ENCODE peak calls at places on chromosome 4, in six cellular contexts. B is SK-N-SH, H is GM23248, Q is OCI-LY7, U is MM.1S, T is PC-3. G is an unnamed sample.

GRCh38 chr4:11438647-11439046 is 10.0 kb upstream of the HS3ST1 start:
- DNase-seq in U (no peak), B (no peak), Q (no peak), H (no peak), T (no peak), G (no peak)

GRCh38 chr4:72858328-72858727 is 211.2 kb downstream of the COX18 start:
- DNase-seq in H (peak), Q (no peak), T (peak), U (no peak), B (no peak), G (peak)

GRCh38 chr4:51835854-51836253 is 7.1 kb upstream of the DCUN1D4 start:
- DNase-seq in T (no peak), U (no peak), B (peak), Q (no peak), H (no peak), G (no peak)

GRCh38 chr4:98572697-98573096 is 85.7 kb downstream of the TSPAN5 start:
- DNase-seq in H (no peak), U (no peak), Q (no peak), B (no peak), T (peak), G (no peak)

GRCh38 chr4:59455751-59456150 is 1744.4 kb upstream of the ADGRL3 start:
- DNase-seq in T (peak), H (no peak), U (no peak), B (no peak), Q (no peak), G (peak)

GRCh38 chr4:182495111-182495510 is 251.9 kb downstream of the TENM3 start:
- DNase-seq in Q (no peak), T (no peak), U (no peak), B (no peak), H (no peak), G (no peak)

GRCh38 chr4:40140206-40140605 is 56.6 kb upstream of the RHOH start:
- DNase-seq in U (no peak), H (no peak), T (no peak), B (peak), Q (no peak), G (no peak)

GRCh38 chr4:38075370-38076152 is 115.4 kb downstream of the PTTG2 start:
- DNase-seq in U (peak), B (no peak), T (no peak), Q (no peak), H (peak), G (peak)

GRCh38 chr4:70113656-70114055 is 40.4 kb upstream of the PRR27 start:
- DNase-seq in B (no peak), H (no peak), U (no peak), T (no peak), Q (no peak), G (no peak)

GRCh38 chr4:20463176-20463430 is 211.4 kb downstream of the SLIT2 start:
- DNase-seq in Q (no peak), H (no peak), B (no peak), T (no peak), U (no peak), G (no peak)

GRCh38 chr4:150321113-150321512 is 242.9 kb downstream of the DCLK2 start:
- DNase-seq in H (no peak), B (no peak), T (no peak), U (no peak), Q (no peak), G (no peak)

GRCh38 chr4:143084566-143084965 is 100.2 kb upstream of the USP38 start:
- DNase-seq in Q (no peak), H (peak), B (no peak), U (no peak), T (peak), G (no peak)

GRCh38 chr4:72770708-72771107 is 201.7 kb upstream of the ADAMTS3 start:
- DNase-seq in U (no peak), Q (no peak), H (no peak), T (no peak), B (no peak), G (no peak)

GRCh38 chr4:176549161-176549865 is 229.5 kb downstream of the SPCS3 start:
- DNase-seq in B (no peak), U (no peak), T (peak), Q (no peak), H (peak), G (no peak)

GRCh38 chr4:155392486-155393184 is 15.9 kb upstream of the MAP9 start:
- DNase-seq in B (no peak), T (peak), Q (no peak), H (peak), U (no peak), G (peak)

GRCh38 chr4:103075435-103075893 is 1.1 kb downstream of the SLC9B2 start:
- DNase-seq in Q (no peak), T (peak), U (peak), H (peak), B (peak), G (peak)

GRCh38 chr4:80125252-80126177 is 52.5 kb upstream of the ANTXR2 start:
- DNase-seq in B (no peak), H (peak), Q (peak), U (peak), T (peak), G (no peak)

GRCh38 chr4:64016893-64017292 is 392.4 kb downstream of the TECRL start:
- DNase-seq in U (no peak), H (no peak), B (no peak), Q (no peak), T (no peak), G (no peak)

GRCh38 chr4:174259580-174259979 is 23.9 kb downstream of the FBXO8 start:
- DNase-seq in H (no peak), B (no peak), Q (no peak), T (no peak), U (no peak), G (no peak)

GRCh38 chr4:180153587-180153986 is 2089.6 kb upstream of the TENM3 start:
- DNase-seq in Q (no peak), T (no peak), H (no peak), B (no peak), U (no peak), G (no peak)

GRCh38 chr4:139975830-139976272 is 178.1 kb downstream of the MAML3 start:
- DNase-seq in H (peak), Q (peak), T (peak), B (no peak), U (no peak), G (no peak)

GRCh38 chr4:53784112-53784511 is 192.8 kb upstream of the LNX1 start:
- DNase-seq in B (no peak), Q (no peak), U (no peak), H (no peak), T (no peak), G (no peak)

GRCh38 chr4:54016504-54016903 is 47.9 kb downstream of the CHIC2 start:
- DNase-seq in U (no peak), Q (peak), H (no peak), T (no peak), B (no peak), G (no peak)

GRCh38 chr4:84957509-84958420 is 8.7 kb downstream of the WDFY3 start:
- DNase-seq in T (no peak), U (no peak), Q (no peak), B (no peak), H (peak), G (no peak)

GRCh38 chr4:67933755-67934154 is 29.5 kb downstream of the TMPRSS11A start:
- DNase-seq in H (peak), U (no peak), Q (no peak), T (peak), B (no peak), G (no peak)

GRCh38 chr4:74624351-74625151 is 169.8 kb downstream of the BTC start:
- DNase-seq in B (no peak), U (peak), Q (no peak), H (peak), T (peak), G (peak)

GRCh38 chr4:83751336-83751949 is 215.5 kb downstream of the GPAT3 start:
- DNase-seq in Q (no peak), H (no peak), B (no peak), T (peak), U (no peak), G (peak)

GRCh38 chr4:120517966-120518365 is 404.6 kb downstream of the PRDM5 start:
- DNase-seq in B (peak), T (peak), U (no peak), Q (no peak), H (peak), G (peak)

GRCh38 chr4:3687538-3687937 is 78.6 kb upstream of the ADRA2C start:
- DNase-seq in H (no peak), U (no peak), T (no peak), B (no peak), Q (no peak), G (no peak)

GRCh38 chr4:3328814-3329663 is 36.2 kb downstream of the RGS12 start:
- DNase-seq in B (no peak), U (no peak), T (no peak), H (no peak), Q (no peak), G (no peak)

GRCh38 chr4:183348706-183349659 is 26.8 kb upstream of the CLDN24 start:
- DNase-seq in T (peak), U (no peak), Q (no peak), H (peak), B (no peak), G (no peak)

GRCh38 chr4:7905461-7905915 is 34.2 kb downstream of the AFAP1 start:
- DNase-seq in T (no peak), Q (no peak), B (no peak), H (peak), U (no peak), G (no peak)

GRCh38 chr4:6696611-6697010 is 2.9 kb downstream of the S100P start:
- DNase-seq in U (no peak), Q (no peak), T (no peak), B (peak), H (no peak), G (no peak)

GRCh38 chr4:176792348-176793059 is at the start of gene VEGFC:
- DNase-seq in T (peak), Q (no peak), H (peak), B (peak), U (peak), G (peak)

GRCh38 chr4:71602271-71602890 is 181.5 kb downstream of the GC start:
- DNase-seq in H (peak), Q (no peak), T (peak), B (no peak), U (no peak), G (peak)

GRCh38 chr4:8917868-8918783 is 46.5 kb upstream of the HMX1 start:
- DNase-seq in T (peak), Q (peak), B (peak), U (peak), H (peak), G (peak)

GRCh38 chr4:179867300-179867878 is 2375.8 kb upstream of the TENM3 start:
- DNase-seq in H (peak), U (peak), B (peak), Q (peak), T (peak), G (peak)

GRCh38 chr4:67556426-67556825 is 2.1 kb upstream of the STAP1 start:
- DNase-seq in Q (no peak), H (no peak), T (no peak), U (no peak), B (no peak), G (no peak)

GRCh38 chr4:82284475-82284857 is 89.3 kb downstream of the HNRNPD start:
- DNase-seq in H (no peak), B (no peak), U (no peak), Q (no peak), T (no peak), G (peak)

DNA sequence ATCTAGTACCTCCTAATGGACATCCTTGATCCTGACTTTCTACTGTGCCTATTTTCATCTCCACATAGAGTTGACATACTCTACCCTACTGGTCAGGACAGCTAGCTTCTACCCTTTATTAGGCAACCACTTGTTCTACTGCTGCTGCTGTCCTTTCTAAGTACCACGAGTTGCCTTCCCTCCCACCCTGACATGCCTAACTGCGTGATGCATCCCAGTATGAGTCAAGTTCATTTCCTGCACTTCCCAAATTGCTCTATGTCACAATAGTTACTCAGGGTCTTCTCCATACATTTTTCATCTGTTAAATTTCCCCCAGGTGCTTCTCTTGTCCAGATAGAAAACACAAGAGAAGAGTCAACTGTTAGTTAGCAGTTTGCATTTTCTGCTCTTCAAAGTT is 133.4 kb downstream of the TBC1D19 start:
- DNase-seq in T (peak), H (peak), B (no peak), Q (no peak), U (no peak), G (no peak)
- TF ChIP-seq EZH2phosphoT487 in T (no peak), H (no peak), B (no peak), Q (no peak), U (no peak), G (no peak)

DNA sequence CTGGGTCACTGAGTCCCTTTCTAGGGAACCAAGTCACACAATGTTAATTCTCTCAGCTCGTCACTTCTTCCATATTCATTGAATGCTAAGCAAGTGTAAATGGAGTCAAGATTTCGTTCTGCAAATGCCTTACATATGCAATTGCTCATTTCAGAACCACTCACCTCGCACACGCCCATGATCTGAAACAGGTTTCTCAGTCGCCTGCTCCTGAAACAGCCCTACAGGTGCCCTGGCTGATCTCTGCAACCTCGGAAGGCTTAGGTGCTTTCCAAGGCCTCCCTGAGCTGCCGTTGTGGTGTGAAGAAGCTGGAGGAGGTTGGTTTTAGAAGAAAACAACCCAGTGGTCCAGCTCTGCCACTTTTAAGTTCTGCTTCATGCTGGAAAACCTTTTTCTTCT is 100.8 kb upstream of the MSX1 start:
- DNase-seq in T (no peak), Q (no peak), H (no peak), U (peak), B (no peak), G (no peak)
- TF ChIP-seq EZH2phosphoT487 in T (no peak), Q (no peak), H (no peak), U (no peak), B (no peak), G (no peak)

DNA sequence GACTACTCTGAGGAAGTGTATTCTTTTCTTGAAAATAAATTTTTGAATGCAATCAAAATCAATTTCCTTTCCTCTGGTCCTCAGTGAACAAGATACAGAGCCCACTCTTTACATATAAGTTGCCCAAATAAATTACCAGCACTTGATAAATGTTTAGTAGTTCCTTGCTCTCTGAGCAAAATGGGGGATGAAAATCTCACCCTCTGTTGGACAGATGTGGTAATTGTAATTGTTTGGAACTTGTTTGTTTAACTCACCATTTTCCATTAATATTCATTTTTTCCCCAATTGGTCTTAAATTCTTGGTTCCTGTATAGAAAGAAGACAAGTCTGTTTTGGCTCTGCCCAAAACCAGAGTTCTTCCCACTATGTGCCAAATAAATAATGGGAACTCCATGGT is 146.3 kb downstream of the LDB2 start:
- DNase-seq in U (no peak), T (peak), B (no peak), H (peak), Q (no peak), G (no peak)
- TF ChIP-seq EZH2phosphoT487 in U (no peak), T (no peak), B (no peak), H (no peak), Q (no peak), G (no peak)

GRCh38 chr4:165715211-165715610 is 157.8 kb upstream of the TLL1 start:
- DNase-seq in Q (no peak), H (no peak), B (no peak), T (no peak), U (no peak), G (no peak)

GRCh38 chr4:165716472-165716871 is 156.6 kb upstream of the TLL1 start:
- DNase-seq in U (no peak), B (no peak), T (no peak), H (no peak), Q (no peak), G (no peak)

GRCh38 chr4:165714650-165715049 is 158.4 kb upstream of the TLL1 start:
- DNase-seq in T (no peak), U (no peak), B (no peak), H (no peak), Q (no peak), G (no peak)

GRCh38 chr4:165718660-165719059 is 154.4 kb upstream of the TLL1 start:
- DNase-seq in Q (no peak), U (no peak), B (no peak), T (no peak), H (no peak), G (no peak)

GRCh38 chr4:165715989-165716388 is 157.0 kb upstream of the TLL1 start:
- DNase-seq in U (no peak), Q (no peak), T (no peak), H (no peak), B (no peak), G (no peak)
- TF ChIP-seq EZH2phosphoT487 in U (no peak), Q (no peak), T (no peak), H (no peak), B (no peak), G (no peak)

GRCh38 chr4:153403761-153404160 is 59.3 kb downstream of the MND1 start:
- DNase-seq in Q (no peak), B (no peak), H (peak), U (no peak), T (no peak), G (no peak)
- TF ChIP-seq EZH2phosphoT487 in Q (no peak), B (no peak), H (no peak), U (no peak), T (no peak), G (no peak)

DNA sequence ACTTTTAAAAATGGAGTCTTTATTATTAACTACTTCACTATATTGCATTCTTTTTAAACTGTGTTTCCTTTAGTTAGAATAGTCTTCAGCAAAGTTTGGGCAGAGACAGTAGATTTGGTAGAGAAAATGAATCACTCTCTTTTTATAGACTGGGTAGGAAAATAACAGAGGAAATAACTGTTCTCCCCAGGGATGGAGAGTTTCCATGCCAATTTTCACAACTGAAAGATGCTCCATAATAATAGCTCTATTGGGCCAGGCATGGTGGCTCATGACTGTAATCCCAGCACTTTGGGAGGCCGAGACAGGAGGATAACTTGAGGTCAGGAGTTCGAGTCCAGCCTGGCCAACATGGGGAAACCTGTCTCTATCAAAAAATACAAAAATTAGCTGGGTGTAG is 13.1 kb downstream of the HSD17B13 start:
- DNase-seq in U (no peak), Q (no peak), H (peak), T (no peak), B (no peak), G (no peak)
- TF ChIP-seq EZH2phosphoT487 in U (no peak), Q (no peak), H (no peak), T (no peak), B (no peak), G (no peak)

GRCh38 chr4:185068837-185069236 is 50.5 kb downstream of the HELT start:
- DNase-seq in Q (no peak), H (no peak), B (no peak), T (no peak), U (no peak), G (no peak)
- TF ChIP-seq EZH2phosphoT487 in Q (no peak), H (no peak), B (no peak), T (no peak), U (no peak), G (no peak)

G was measured in hepatocyte.